ENCODE peak calls at places on chromosomes 16 and 17, in five cellular contexts. One of them, this sample, is unnamed.

GRCh38 chr17:79630821-79631639 is 20.2 kb upstream of the RBFOX3 start:
- DNase-seq in DND-41: peak
- DNase-seq in stomach: peak
- DNase-seq in pancreas: peak
- DNase-seq in tibial nerve: no peak
- DNase-seq in this sample: no peak

GRCh38 chr17:36792849-36793248 is 144.4 kb upstream of the LHX1 start:
- DNase-seq in DND-41: no peak
- DNase-seq in stomach: no peak
- DNase-seq in pancreas: no peak
- DNase-seq in tibial nerve: no peak
- DNase-seq in this sample: no peak

GRCh38 chr16:8740775-8741355 is 56.6 kb downstream of the TMEM186 start:
- DNase-seq in DND-41: no peak
- DNase-seq in stomach: peak
- DNase-seq in pancreas: no peak
- DNase-seq in tibial nerve: no peak
- DNase-seq in this sample: no peak

GRCh38 chr16:23114131-23114904 is 34.9 kb downstream of the USP31 start:
- DNase-seq in DND-41: no peak
- DNase-seq in stomach: no peak
- DNase-seq in pancreas: no peak
- DNase-seq in tibial nerve: no peak
- DNase-seq in this sample: no peak

GRCh38 chr16:88599825-88600538 is 29.8 kb downstream of the ZC3H18 start:
- DNase-seq in DND-41: no peak
- DNase-seq in stomach: no peak
- DNase-seq in pancreas: no peak
- DNase-seq in tibial nerve: no peak
- DNase-seq in this sample: no peak

GRCh38 chr16:16857603-16858283 is 478.8 kb downstream of the NPIPA7 start:
- DNase-seq in DND-41: no peak
- DNase-seq in stomach: no peak
- DNase-seq in pancreas: no peak
- DNase-seq in tibial nerve: no peak
- DNase-seq in this sample: no peak

GRCh38 chr16:351804-352520 is 561 bp downstream of the AXIN1 start:
- DNase-seq in DND-41: no peak
- DNase-seq in stomach: no peak
- DNase-seq in pancreas: peak
- DNase-seq in tibial nerve: no peak
- DNase-seq in this sample: peak

GRCh38 chr17:44916781-44917241 is 1.5 kb upstream of the GFAP start:
- DNase-seq in DND-41: no peak
- DNase-seq in stomach: no peak
- DNase-seq in pancreas: no peak
- DNase-seq in tibial nerve: no peak
- DNase-seq in this sample: peak

GRCh38 chr16:17275076-17275732 is 195.6 kb downstream of the XYLT1 start:
- DNase-seq in DND-41: no peak
- DNase-seq in stomach: peak
- DNase-seq in pancreas: no peak
- DNase-seq in tibial nerve: no peak
- DNase-seq in this sample: peak

GRCh38 chr16:87740909-87741424 is 24.8 kb downstream of the KLHDC4 start:
- DNase-seq in DND-41: no peak
- DNase-seq in stomach: no peak
- DNase-seq in pancreas: no peak
- DNase-seq in tibial nerve: no peak
- DNase-seq in this sample: no peak

GRCh38 chr17:57369509-57369945 is 113.2 kb downstream of the MSI2 start:
- DNase-seq in DND-41: no peak
- DNase-seq in stomach: no peak
- DNase-seq in pancreas: no peak
- DNase-seq in tibial nerve: no peak
- DNase-seq in this sample: no peak

GRCh38 chr17:50660042-50660886 is 25.6 kb downstream of the ABCC3 start:
- DNase-seq in DND-41: no peak
- DNase-seq in stomach: peak
- DNase-seq in pancreas: no peak
- DNase-seq in tibial nerve: no peak
- DNase-seq in this sample: peak

GRCh38 chr16:72013389-72013788 is 4.8 kb downstream of the DHODH start:
- DNase-seq in DND-41: no peak
- DNase-seq in stomach: no peak
- DNase-seq in pancreas: no peak
- DNase-seq in tibial nerve: no peak
- DNase-seq in this sample: no peak

GRCh38 chr17:39339272-39339671 is 62.2 kb downstream of the FBXL20 start:
- DNase-seq in DND-41: no peak
- DNase-seq in stomach: no peak
- DNase-seq in pancreas: no peak
- DNase-seq in tibial nerve: no peak
- DNase-seq in this sample: no peak

GRCh38 chr17:43952351-43952723 is 1.4 kb downstream of the PYY start:
- DNase-seq in DND-41: no peak
- DNase-seq in stomach: no peak
- DNase-seq in pancreas: no peak
- DNase-seq in tibial nerve: no peak
- DNase-seq in this sample: no peak

GRCh38 chr17:79931517-79932309 is 92.5 kb upstream of the CBX4 start:
- DNase-seq in DND-41: no peak
- DNase-seq in stomach: no peak
- DNase-seq in pancreas: no peak
- DNase-seq in tibial nerve: no peak
- DNase-seq in this sample: no peak

GRCh38 chr17:3972281-3972731 is 8.1 kb upstream of the ATP2A3 start:
- DNase-seq in DND-41: peak
- DNase-seq in stomach: no peak
- DNase-seq in pancreas: peak
- DNase-seq in tibial nerve: no peak
- DNase-seq in this sample: peak

GRCh38 chr17:72365857-72366415 is 245.1 kb downstream of the SOX9 start:
- DNase-seq in DND-41: no peak
- DNase-seq in stomach: no peak
- DNase-seq in pancreas: peak
- DNase-seq in tibial nerve: no peak
- DNase-seq in this sample: no peak

GRCh38 chr17:42485680-42486079 is 27.0 kb downstream of the ATP6V0A1 start:
- DNase-seq in DND-41: no peak
- DNase-seq in stomach: no peak
- DNase-seq in pancreas: no peak
- DNase-seq in tibial nerve: no peak
- DNase-seq in this sample: no peak

GRCh38 chr16:82732461-82732860 is 105.7 kb downstream of the CDH13 start:
- DNase-seq in DND-41: no peak
- DNase-seq in stomach: no peak
- DNase-seq in pancreas: no peak
- DNase-seq in tibial nerve: no peak
- DNase-seq in this sample: no peak

GRCh38 chr17:74860999-74861553 is 1.4 kb upstream of the GRIN2C start:
- DNase-seq in DND-41: no peak
- DNase-seq in stomach: no peak
- DNase-seq in pancreas: no peak
- DNase-seq in tibial nerve: no peak
- DNase-seq in this sample: no peak

GRCh38 chr17:14299261-14300093 is 1.4 kb upstream of the HS3ST3B1 start:
- DNase-seq in DND-41: no peak
- DNase-seq in stomach: peak
- DNase-seq in pancreas: peak
- DNase-seq in tibial nerve: no peak
- DNase-seq in this sample: peak

GRCh38 chr17:59331929-59332889 is 754 bp downstream of the YPEL2 start:
- DNase-seq in DND-41: peak
- DNase-seq in stomach: peak
- DNase-seq in pancreas: peak
- DNase-seq in tibial nerve: peak
- DNase-seq in this sample: peak

GRCh38 chr16:77190190-77190477 is 856 bp upstream of the MON1B start:
- DNase-seq in DND-41: no peak
- DNase-seq in stomach: no peak
- DNase-seq in pancreas: no peak
- DNase-seq in tibial nerve: no peak
- DNase-seq in this sample: no peak

GRCh38 chr17:44307387-44308186 is 814 bp upstream of the RUNDC3A start:
- DNase-seq in DND-41: no peak
- DNase-seq in stomach: no peak
- DNase-seq in pancreas: peak
- DNase-seq in tibial nerve: no peak
- DNase-seq in this sample: no peak

GRCh38 chr16:57938936-57939871 is 31.7 kb downstream of the CNGB1 start:
- DNase-seq in DND-41: no peak
- DNase-seq in stomach: peak
- DNase-seq in pancreas: no peak
- DNase-seq in tibial nerve: peak
- DNase-seq in this sample: no peak

GRCh38 chr16:8346291-8346690 is 244.0 kb downstream of the TMEM114 start:
- DNase-seq in DND-41: peak
- DNase-seq in stomach: no peak
- DNase-seq in pancreas: no peak
- DNase-seq in tibial nerve: no peak
- DNase-seq in this sample: no peak

GRCh38 chr17:16286009-16286946 is 67.0 kb downstream of the CENPV start:
- DNase-seq in DND-41: peak
- DNase-seq in stomach: peak
- DNase-seq in pancreas: peak
- DNase-seq in tibial nerve: peak
- DNase-seq in this sample: peak

GRCh38 chr16:65572156-65572555 is 450.3 kb upstream of the CDH11 start:
- DNase-seq in DND-41: no peak
- DNase-seq in stomach: no peak
- DNase-seq in pancreas: no peak
- DNase-seq in tibial nerve: no peak
- DNase-seq in this sample: no peak

GRCh38 chr16:5046914-5047313 is 13.2 kb upstream of the NAGPA start:
- DNase-seq in DND-41: no peak
- DNase-seq in stomach: no peak
- DNase-seq in pancreas: no peak
- DNase-seq in tibial nerve: no peak
- DNase-seq in this sample: peak

GRCh38 chr16:58337090-58337444 is 42.2 kb upstream of the PRSS54 start:
- DNase-seq in DND-41: no peak
- DNase-seq in stomach: no peak
- DNase-seq in pancreas: no peak
- DNase-seq in tibial nerve: no peak
- DNase-seq in this sample: no peak

GRCh38 chr16:85379041-85380001 is 233.8 kb upstream of the GSE1 start:
- DNase-seq in DND-41: no peak
- DNase-seq in stomach: no peak
- DNase-seq in pancreas: no peak
- DNase-seq in tibial nerve: no peak
- DNase-seq in this sample: no peak

GRCh38 chr17:15649861-15650391 is 30.4 kb upstream of the FBXW10B start:
- DNase-seq in DND-41: no peak
- DNase-seq in stomach: peak
- DNase-seq in pancreas: no peak
- DNase-seq in tibial nerve: peak
- DNase-seq in this sample: peak

GRCh38 chr16:11913425-11914079 is 2.2 kb downstream of the GSPT1 start:
- DNase-seq in DND-41: no peak
- DNase-seq in stomach: no peak
- DNase-seq in pancreas: no peak
- DNase-seq in tibial nerve: no peak
- DNase-seq in this sample: no peak

GRCh38 chr17:5364696-5365095 is 54.8 kb downstream of the NUP88 start:
- DNase-seq in DND-41: no peak
- DNase-seq in stomach: no peak
- DNase-seq in pancreas: no peak
- DNase-seq in tibial nerve: no peak
- DNase-seq in this sample: no peak

GRCh38 chr17:11997972-11998233 is 628 bp upstream of the ZNF18 start:
- DNase-seq in DND-41: no peak
- DNase-seq in stomach: no peak
- DNase-seq in pancreas: no peak
- DNase-seq in tibial nerve: no peak
- DNase-seq in this sample: no peak

GRCh38 chr17:7887038-7887481 is 1.5 kb upstream of the CHD3 start:
- DNase-seq in DND-41: no peak
- DNase-seq in stomach: no peak
- DNase-seq in pancreas: no peak
- DNase-seq in tibial nerve: no peak
- DNase-seq in this sample: no peak
- H3K4me3 ChIP-seq in DND-41: peak
- H3K4me3 ChIP-seq in stomach: peak
- H3K4me3 ChIP-seq in pancreas: no peak
- H3K4me3 ChIP-seq in tibial nerve: peak
- H3K4me3 ChIP-seq in this sample: peak

DNA sequence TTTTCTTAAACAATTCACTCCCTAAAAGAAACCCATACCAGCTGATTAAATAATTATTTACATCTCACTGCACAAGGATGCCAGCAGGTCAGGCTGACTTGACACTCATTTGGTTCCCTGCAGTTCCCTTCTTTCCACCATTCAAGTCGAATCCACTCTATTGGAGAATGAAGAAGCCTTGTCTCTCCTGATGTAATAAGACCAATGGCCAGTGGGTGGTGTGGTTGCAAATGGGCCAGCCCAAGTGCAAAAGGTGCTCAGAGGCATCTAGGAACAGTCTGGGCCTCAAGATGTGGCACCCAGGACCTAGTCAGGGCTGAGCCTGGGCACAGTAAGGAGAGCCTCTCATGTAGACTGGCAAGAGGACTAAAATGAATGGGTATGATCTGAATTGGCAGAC is 9.3 kb downstream of the C16orf78 start:
- DNase-seq in DND-41: no peak
- DNase-seq in stomach: no peak
- DNase-seq in pancreas: no peak
- DNase-seq in tibial nerve: no peak
- DNase-seq in this sample: no peak
- TF ChIP-seq CTCF in DND-41: peak
- TF ChIP-seq CTCF in stomach: no peak
- TF ChIP-seq CTCF in pancreas: no peak
- TF ChIP-seq CTCF in tibial nerve: no peak
- TF ChIP-seq CTCF in this sample: no peak

GRCh38 chr17:81044764-81045589 is 10.0 kb downstream of the BAIAP2 start:
- DNase-seq in DND-41: no peak
- DNase-seq in stomach: peak
- DNase-seq in pancreas: peak
- DNase-seq in tibial nerve: peak
- DNase-seq in this sample: peak
- H3K27ac ChIP-seq in DND-41: no peak
- H3K27ac ChIP-seq in stomach: peak
- H3K27ac ChIP-seq in pancreas: peak
- H3K27ac ChIP-seq in tibial nerve: no peak
- H3K27ac ChIP-seq in this sample: peak

DNA sequence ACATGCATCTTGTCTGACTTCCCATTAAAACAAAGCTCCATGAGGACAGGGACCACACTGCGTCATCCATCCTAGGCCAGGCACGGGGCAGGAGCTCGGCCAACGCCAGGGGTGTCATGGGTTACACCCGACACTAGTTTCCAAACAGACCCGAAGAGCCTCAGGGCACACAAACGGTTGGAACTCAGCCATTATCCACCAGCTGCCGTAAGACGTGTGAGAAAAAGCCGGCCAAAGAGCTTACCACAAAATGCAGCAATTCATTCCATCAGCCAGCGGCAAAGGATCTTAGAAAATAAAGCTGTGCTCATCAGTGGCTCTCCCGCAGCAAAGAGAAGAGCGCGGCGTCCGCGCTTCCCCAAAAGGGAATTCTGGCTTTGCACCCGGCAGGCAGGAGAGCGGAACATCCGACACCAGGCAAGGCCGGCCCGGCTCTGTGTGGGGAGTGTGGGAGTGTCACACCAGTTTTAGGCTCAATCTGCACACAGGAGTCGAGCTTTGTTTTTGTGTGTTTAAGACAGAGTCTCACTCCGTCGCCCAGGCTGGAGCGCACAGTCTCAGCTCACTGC is 1.7 kb downstream of the SLC38A8 start:
- DNase-seq in DND-41: no peak
- DNase-seq in stomach: no peak
- DNase-seq in pancreas: no peak
- DNase-seq in tibial nerve: peak
- DNase-seq in this sample: no peak
- H3K4me3 ChIP-seq in DND-41: no peak
- H3K4me3 ChIP-seq in stomach: no peak
- H3K4me3 ChIP-seq in pancreas: no peak
- H3K4me3 ChIP-seq in tibial nerve: no peak
- H3K4me3 ChIP-seq in this sample: no peak

This sample was measured in Peyer's patch.